ENCODE peak calls at places on chromosomes 11 and 22, in six cellular contexts. One of them, this sample, is unnamed.

GRCh38 chr11:118622376-118623290 is 15.2 kb downstream of the PHLDB1 start:
- DNase-seq in astrocyte of the cerebellum: peak
- DNase-seq in posterior vena cava: peak
- DNase-seq in stimulated activated CD8-positive, alpha-beta memory T cell treated with anti-CD3 and anti-CD28 coated beads, Interleukin-15, amount 100 ng/mL, for 4 hours: no peak
- DNase-seq in anterior cingulate cortex: peak
- DNase-seq in T-helper 1 cell: no peak
- DNase-seq in this sample: peak

GRCh38 chr11:28058333-28058732 is 49.6 kb downstream of the KIF18A start:
- DNase-seq in stimulated activated CD8-positive, alpha-beta memory T cell treated with anti-CD3 and anti-CD28 coated beads, Interleukin-15, amount 100 ng/mL, for 4 hours: no peak
- DNase-seq in T-helper 1 cell: no peak
- DNase-seq in posterior vena cava: no peak
- DNase-seq in anterior cingulate cortex: no peak
- DNase-seq in astrocyte of the cerebellum: no peak
- DNase-seq in this sample: peak

GRCh38 chr22:50503475-50504145 is 3.9 kb downstream of the LMF2 start:
- DNase-seq in stimulated activated CD8-positive, alpha-beta memory T cell treated with anti-CD3 and anti-CD28 coated beads, Interleukin-15, amount 100 ng/mL, for 4 hours: no peak
- DNase-seq in astrocyte of the cerebellum: no peak
- DNase-seq in T-helper 1 cell: peak
- DNase-seq in anterior cingulate cortex: no peak
- DNase-seq in posterior vena cava: no peak
- DNase-seq in this sample: no peak

GRCh38 chr22:44738347-44738715 is 14.0 kb upstream of the ARHGAP8 start:
- DNase-seq in astrocyte of the cerebellum: no peak
- DNase-seq in stimulated activated CD8-positive, alpha-beta memory T cell treated with anti-CD3 and anti-CD28 coated beads, Interleukin-15, amount 100 ng/mL, for 4 hours: no peak
- DNase-seq in T-helper 1 cell: no peak
- DNase-seq in posterior vena cava: no peak
- DNase-seq in anterior cingulate cortex: no peak
- DNase-seq in this sample: no peak

GRCh38 chr22:49664891-49665290 is 162.8 kb downstream of the BRD1 start:
- DNase-seq in anterior cingulate cortex: no peak
- DNase-seq in stimulated activated CD8-positive, alpha-beta memory T cell treated with anti-CD3 and anti-CD28 coated beads, Interleukin-15, amount 100 ng/mL, for 4 hours: no peak
- DNase-seq in astrocyte of the cerebellum: no peak
- DNase-seq in posterior vena cava: no peak
- DNase-seq in T-helper 1 cell: no peak
- DNase-seq in this sample: no peak

GRCh38 chr11:70493891-70494290 is 95.6 kb downstream of the CTTN start:
- DNase-seq in stimulated activated CD8-positive, alpha-beta memory T cell treated with anti-CD3 and anti-CD28 coated beads, Interleukin-15, amount 100 ng/mL, for 4 hours: no peak
- DNase-seq in posterior vena cava: peak
- DNase-seq in astrocyte of the cerebellum: no peak
- DNase-seq in anterior cingulate cortex: no peak
- DNase-seq in T-helper 1 cell: no peak
- DNase-seq in this sample: no peak

GRCh38 chr11:132838621-132839020 is 693.7 kb downstream of the OPCML start:
- DNase-seq in astrocyte of the cerebellum: no peak
- DNase-seq in anterior cingulate cortex: no peak
- DNase-seq in T-helper 1 cell: no peak
- DNase-seq in posterior vena cava: no peak
- DNase-seq in stimulated activated CD8-positive, alpha-beta memory T cell treated with anti-CD3 and anti-CD28 coated beads, Interleukin-15, amount 100 ng/mL, for 4 hours: no peak
- DNase-seq in this sample: peak

GRCh38 chr11:119910056-119910455 is 181.1 kb upstream of the NECTIN1 start:
- DNase-seq in astrocyte of the cerebellum: no peak
- DNase-seq in posterior vena cava: peak
- DNase-seq in T-helper 1 cell: no peak
- DNase-seq in anterior cingulate cortex: no peak
- DNase-seq in stimulated activated CD8-positive, alpha-beta memory T cell treated with anti-CD3 and anti-CD28 coated beads, Interleukin-15, amount 100 ng/mL, for 4 hours: no peak
- DNase-seq in this sample: no peak

GRCh38 chr11:24678956-24679355 is 182.1 kb downstream of the LUZP2 start:
- DNase-seq in posterior vena cava: no peak
- DNase-seq in stimulated activated CD8-positive, alpha-beta memory T cell treated with anti-CD3 and anti-CD28 coated beads, Interleukin-15, amount 100 ng/mL, for 4 hours: no peak
- DNase-seq in T-helper 1 cell: no peak
- DNase-seq in anterior cingulate cortex: no peak
- DNase-seq in astrocyte of the cerebellum: no peak
- DNase-seq in this sample: no peak

GRCh38 chr11:35905901-35906661 is 37.8 kb upstream of the LDLRAD3 start:
- DNase-seq in T-helper 1 cell: no peak
- DNase-seq in stimulated activated CD8-positive, alpha-beta memory T cell treated with anti-CD3 and anti-CD28 coated beads, Interleukin-15, amount 100 ng/mL, for 4 hours: no peak
- DNase-seq in anterior cingulate cortex: no peak
- DNase-seq in astrocyte of the cerebellum: no peak
- DNase-seq in posterior vena cava: no peak
- DNase-seq in this sample: no peak

GRCh38 chr22:24164243-24164642 is 17.0 kb upstream of the SUSD2 start:
- DNase-seq in T-helper 1 cell: no peak
- DNase-seq in stimulated activated CD8-positive, alpha-beta memory T cell treated with anti-CD3 and anti-CD28 coated beads, Interleukin-15, amount 100 ng/mL, for 4 hours: no peak
- DNase-seq in posterior vena cava: no peak
- DNase-seq in astrocyte of the cerebellum: no peak
- DNase-seq in anterior cingulate cortex: no peak
- DNase-seq in this sample: no peak

GRCh38 chr11:47338396-47339241 is 13.9 kb downstream of the MYBPC3 start:
- DNase-seq in T-helper 1 cell: no peak
- DNase-seq in anterior cingulate cortex: no peak
- DNase-seq in stimulated activated CD8-positive, alpha-beta memory T cell treated with anti-CD3 and anti-CD28 coated beads, Interleukin-15, amount 100 ng/mL, for 4 hours: no peak
- DNase-seq in astrocyte of the cerebellum: no peak
- DNase-seq in posterior vena cava: no peak
- DNase-seq in this sample: no peak

GRCh38 chr11:133318221-133318620 is 214.1 kb downstream of the OPCML start:
- DNase-seq in anterior cingulate cortex: no peak
- DNase-seq in posterior vena cava: no peak
- DNase-seq in T-helper 1 cell: no peak
- DNase-seq in stimulated activated CD8-positive, alpha-beta memory T cell treated with anti-CD3 and anti-CD28 coated beads, Interleukin-15, amount 100 ng/mL, for 4 hours: no peak
- DNase-seq in astrocyte of the cerebellum: no peak
- DNase-seq in this sample: no peak

GRCh38 chr11:88979641-88980040 is 86.1 kb downstream of the GRM5 start:
- DNase-seq in posterior vena cava: no peak
- DNase-seq in anterior cingulate cortex: no peak
- DNase-seq in astrocyte of the cerebellum: peak
- DNase-seq in stimulated activated CD8-positive, alpha-beta memory T cell treated with anti-CD3 and anti-CD28 coated beads, Interleukin-15, amount 100 ng/mL, for 4 hours: no peak
- DNase-seq in T-helper 1 cell: no peak
- DNase-seq in this sample: peak

GRCh38 chr11:67407700-67408163 is 3.8 kb downstream of the TBC1D10C start:
- DNase-seq in T-helper 1 cell: no peak
- DNase-seq in anterior cingulate cortex: no peak
- DNase-seq in astrocyte of the cerebellum: no peak
- DNase-seq in stimulated activated CD8-positive, alpha-beta memory T cell treated with anti-CD3 and anti-CD28 coated beads, Interleukin-15, amount 100 ng/mL, for 4 hours: no peak
- DNase-seq in posterior vena cava: no peak
- DNase-seq in this sample: no peak

GRCh38 chr11:106012744-106013143 is 9.3 kb downstream of the MSANTD4 start:
- DNase-seq in stimulated activated CD8-positive, alpha-beta memory T cell treated with anti-CD3 and anti-CD28 coated beads, Interleukin-15, amount 100 ng/mL, for 4 hours: no peak
- DNase-seq in posterior vena cava: no peak
- DNase-seq in astrocyte of the cerebellum: peak
- DNase-seq in anterior cingulate cortex: peak
- DNase-seq in T-helper 1 cell: no peak
- DNase-seq in this sample: peak

GRCh38 chr11:77474509-77475070 is 696 bp upstream of the PAK1 start:
- DNase-seq in astrocyte of the cerebellum: no peak
- DNase-seq in T-helper 1 cell: no peak
- DNase-seq in anterior cingulate cortex: no peak
- DNase-seq in posterior vena cava: no peak
- DNase-seq in stimulated activated CD8-positive, alpha-beta memory T cell treated with anti-CD3 and anti-CD28 coated beads, Interleukin-15, amount 100 ng/mL, for 4 hours: no peak
- DNase-seq in this sample: no peak

GRCh38 chr11:115256326-115257197 is 247.7 kb downstream of the CADM1 start:
- DNase-seq in posterior vena cava: no peak
- DNase-seq in T-helper 1 cell: no peak
- DNase-seq in astrocyte of the cerebellum: no peak
- DNase-seq in stimulated activated CD8-positive, alpha-beta memory T cell treated with anti-CD3 and anti-CD28 coated beads, Interleukin-15, amount 100 ng/mL, for 4 hours: no peak
- DNase-seq in anterior cingulate cortex: no peak
- DNase-seq in this sample: no peak

GRCh38 chr11:90468923-90469322 is 246.1 kb upstream of the CHORDC1 start:
- DNase-seq in T-helper 1 cell: no peak
- DNase-seq in stimulated activated CD8-positive, alpha-beta memory T cell treated with anti-CD3 and anti-CD28 coated beads, Interleukin-15, amount 100 ng/mL, for 4 hours: no peak
- DNase-seq in astrocyte of the cerebellum: peak
- DNase-seq in posterior vena cava: no peak
- DNase-seq in anterior cingulate cortex: no peak
- DNase-seq in this sample: no peak

GRCh38 chr11:31236052-31236652 is 133.4 kb downstream of the DCDC1 start:
- DNase-seq in T-helper 1 cell: no peak
- DNase-seq in anterior cingulate cortex: no peak
- DNase-seq in stimulated activated CD8-positive, alpha-beta memory T cell treated with anti-CD3 and anti-CD28 coated beads, Interleukin-15, amount 100 ng/mL, for 4 hours: no peak
- DNase-seq in posterior vena cava: no peak
- DNase-seq in astrocyte of the cerebellum: no peak
- DNase-seq in this sample: no peak

GRCh38 chr11:94309757-94310156 is 5.4 kb downstream of the IZUMO1R start:
- DNase-seq in anterior cingulate cortex: no peak
- DNase-seq in astrocyte of the cerebellum: no peak
- DNase-seq in stimulated activated CD8-positive, alpha-beta memory T cell treated with anti-CD3 and anti-CD28 coated beads, Interleukin-15, amount 100 ng/mL, for 4 hours: no peak
- DNase-seq in posterior vena cava: no peak
- DNase-seq in T-helper 1 cell: no peak
- DNase-seq in this sample: no peak

GRCh38 chr11:58465690-58466089 is 23.7 kb upstream of the OR5B12 start:
- DNase-seq in anterior cingulate cortex: no peak
- DNase-seq in astrocyte of the cerebellum: no peak
- DNase-seq in stimulated activated CD8-positive, alpha-beta memory T cell treated with anti-CD3 and anti-CD28 coated beads, Interleukin-15, amount 100 ng/mL, for 4 hours: no peak
- DNase-seq in posterior vena cava: no peak
- DNase-seq in T-helper 1 cell: no peak
- DNase-seq in this sample: no peak

GRCh38 chr11:96173424-96173823 is 169.6 kb downstream of the MAML2 start:
- DNase-seq in astrocyte of the cerebellum: no peak
- DNase-seq in posterior vena cava: no peak
- DNase-seq in anterior cingulate cortex: no peak
- DNase-seq in T-helper 1 cell: no peak
- DNase-seq in stimulated activated CD8-positive, alpha-beta memory T cell treated with anti-CD3 and anti-CD28 coated beads, Interleukin-15, amount 100 ng/mL, for 4 hours: no peak
- DNase-seq in this sample: no peak

GRCh38 chr11:88411265-88411664 is 73.7 kb upstream of the CTSC start:
- DNase-seq in T-helper 1 cell: no peak
- DNase-seq in astrocyte of the cerebellum: peak
- DNase-seq in stimulated activated CD8-positive, alpha-beta memory T cell treated with anti-CD3 and anti-CD28 coated beads, Interleukin-15, amount 100 ng/mL, for 4 hours: no peak
- DNase-seq in posterior vena cava: no peak
- DNase-seq in anterior cingulate cortex: no peak
- DNase-seq in this sample: peak

GRCh38 chr22:41300661-41301060 is 664 bp upstream of the ZC3H7B start:
- DNase-seq in posterior vena cava: no peak
- DNase-seq in stimulated activated CD8-positive, alpha-beta memory T cell treated with anti-CD3 and anti-CD28 coated beads, Interleukin-15, amount 100 ng/mL, for 4 hours: no peak
- DNase-seq in anterior cingulate cortex: no peak
- DNase-seq in astrocyte of the cerebellum: no peak
- DNase-seq in T-helper 1 cell: no peak
- DNase-seq in this sample: no peak

GRCh38 chr22:27116295-27116694 is 458.9 kb downstream of the MIAT start:
- DNase-seq in anterior cingulate cortex: no peak
- DNase-seq in posterior vena cava: no peak
- DNase-seq in T-helper 1 cell: no peak
- DNase-seq in astrocyte of the cerebellum: no peak
- DNase-seq in stimulated activated CD8-positive, alpha-beta memory T cell treated with anti-CD3 and anti-CD28 coated beads, Interleukin-15, amount 100 ng/mL, for 4 hours: no peak
- DNase-seq in this sample: no peak

GRCh38 chr11:99522467-99523173 is 501.9 kb downstream of the CNTN5 start:
- DNase-seq in astrocyte of the cerebellum: no peak
- DNase-seq in T-helper 1 cell: no peak
- DNase-seq in anterior cingulate cortex: no peak
- DNase-seq in posterior vena cava: no peak
- DNase-seq in stimulated activated CD8-positive, alpha-beta memory T cell treated with anti-CD3 and anti-CD28 coated beads, Interleukin-15, amount 100 ng/mL, for 4 hours: no peak
- DNase-seq in this sample: no peak

GRCh38 chr11:1870721-1871466 is 18.0 kb downstream of the LSP1 start:
- DNase-seq in T-helper 1 cell: no peak
- DNase-seq in stimulated activated CD8-positive, alpha-beta memory T cell treated with anti-CD3 and anti-CD28 coated beads, Interleukin-15, amount 100 ng/mL, for 4 hours: no peak
- DNase-seq in anterior cingulate cortex: peak
- DNase-seq in astrocyte of the cerebellum: no peak
- DNase-seq in posterior vena cava: peak
- DNase-seq in this sample: no peak

GRCh38 chr11:102226702-102227101 is 90.6 kb upstream of the BIRC3 start:
- DNase-seq in stimulated activated CD8-positive, alpha-beta memory T cell treated with anti-CD3 and anti-CD28 coated beads, Interleukin-15, amount 100 ng/mL, for 4 hours: no peak
- DNase-seq in anterior cingulate cortex: no peak
- DNase-seq in T-helper 1 cell: no peak
- DNase-seq in posterior vena cava: no peak
- DNase-seq in astrocyte of the cerebellum: peak
- DNase-seq in this sample: peak

GRCh38 chr22:35140879-35141745 is 75.2 kb downstream of the ISX start:
- DNase-seq in T-helper 1 cell: no peak
- DNase-seq in stimulated activated CD8-positive, alpha-beta memory T cell treated with anti-CD3 and anti-CD28 coated beads, Interleukin-15, amount 100 ng/mL, for 4 hours: no peak
- DNase-seq in astrocyte of the cerebellum: no peak
- DNase-seq in posterior vena cava: no peak
- DNase-seq in anterior cingulate cortex: no peak
- DNase-seq in this sample: no peak

GRCh38 chr11:279966-280761 is 2.0 kb downstream of the NLRP6 start:
- DNase-seq in posterior vena cava: peak
- DNase-seq in T-helper 1 cell: no peak
- DNase-seq in anterior cingulate cortex: no peak
- DNase-seq in stimulated activated CD8-positive, alpha-beta memory T cell treated with anti-CD3 and anti-CD28 coated beads, Interleukin-15, amount 100 ng/mL, for 4 hours: no peak
- DNase-seq in astrocyte of the cerebellum: no peak
- DNase-seq in this sample: no peak

GRCh38 chr22:46064966-46065666 is 85.2 kb upstream of the PPARA start:
- DNase-seq in astrocyte of the cerebellum: no peak
- DNase-seq in T-helper 1 cell: no peak
- DNase-seq in posterior vena cava: peak
- DNase-seq in anterior cingulate cortex: no peak
- DNase-seq in stimulated activated CD8-positive, alpha-beta memory T cell treated with anti-CD3 and anti-CD28 coated beads, Interleukin-15, amount 100 ng/mL, for 4 hours: no peak
- DNase-seq in this sample: no peak

GRCh38 chr11:134158023-134158422 is 65.7 kb downstream of the NCAPD3 start:
- DNase-seq in stimulated activated CD8-positive, alpha-beta memory T cell treated with anti-CD3 and anti-CD28 coated beads, Interleukin-15, amount 100 ng/mL, for 4 hours: no peak
- DNase-seq in astrocyte of the cerebellum: no peak
- DNase-seq in posterior vena cava: peak
- DNase-seq in anterior cingulate cortex: no peak
- DNase-seq in T-helper 1 cell: no peak
- DNase-seq in this sample: no peak

GRCh38 chr22:28955817-28956216 is 72.4 kb downstream of the ZNRF3 start:
- DNase-seq in stimulated activated CD8-positive, alpha-beta memory T cell treated with anti-CD3 and anti-CD28 coated beads, Interleukin-15, amount 100 ng/mL, for 4 hours: peak
- DNase-seq in astrocyte of the cerebellum: no peak
- DNase-seq in posterior vena cava: no peak
- DNase-seq in T-helper 1 cell: peak
- DNase-seq in anterior cingulate cortex: no peak
- DNase-seq in this sample: no peak

GRCh38 chr11:65780770-65781151 is at the start of gene AP5B1:
- DNase-seq in stimulated activated CD8-positive, alpha-beta memory T cell treated with anti-CD3 and anti-CD28 coated beads, Interleukin-15, amount 100 ng/mL, for 4 hours: peak
- DNase-seq in posterior vena cava: peak
- DNase-seq in T-helper 1 cell: peak
- DNase-seq in astrocyte of the cerebellum: no peak
- DNase-seq in anterior cingulate cortex: peak
- DNase-seq in this sample: peak

GRCh38 chr22:28414017-28414416 is 265.6 kb downstream of the TTC28 start:
- DNase-seq in anterior cingulate cortex: no peak
- DNase-seq in stimulated activated CD8-positive, alpha-beta memory T cell treated with anti-CD3 and anti-CD28 coated beads, Interleukin-15, amount 100 ng/mL, for 4 hours: no peak
- DNase-seq in astrocyte of the cerebellum: no peak
- DNase-seq in posterior vena cava: no peak
- DNase-seq in T-helper 1 cell: no peak
- DNase-seq in this sample: no peak

GRCh38 chr11:102653744-102654291 is 28.7 kb upstream of the MMP20 start:
- DNase-seq in astrocyte of the cerebellum: no peak
- DNase-seq in anterior cingulate cortex: no peak
- DNase-seq in T-helper 1 cell: no peak
- DNase-seq in posterior vena cava: no peak
- DNase-seq in stimulated activated CD8-positive, alpha-beta memory T cell treated with anti-CD3 and anti-CD28 coated beads, Interleukin-15, amount 100 ng/mL, for 4 hours: no peak
- DNase-seq in this sample: no peak

This sample was measured in HFFc6.